ENCODE peak calls at places on chromosome 10, in four cellular contexts. O, T, J and S are unnamed samples.

GRCh38 chr10:79093658-79094411 is 25.1 kb downstream of the ZMIZ1 start:
- DNase-seq in O (peak), T (no peak), J (no peak), S (no peak)

GRCh38 chr10:32929634-32930033 is 28.4 kb downstream of the ITGB1 start:
- DNase-seq in O (no peak), T (no peak), J (no peak), S (no peak)

GRCh38 chr10:12484945-12485805 is 135.8 kb downstream of the CAMK1D start:
- DNase-seq in O (peak), T (no peak), J (no peak), S (no peak)

GRCh38 chr10:31033166-31033565 is 1.5 kb upstream of the ZNF438 start:
- DNase-seq in O (no peak), T (no peak), J (no peak), S (no peak)

GRCh38 chr10:128839134-128839533 is 627.9 kb upstream of the MGMT start:
- DNase-seq in O (no peak), T (no peak), J (no peak), S (no peak)

GRCh38 chr10:83225781-83226180 is 913.5 kb upstream of the GHITM start:
- DNase-seq in O (no peak), T (no peak), J (no peak), S (no peak)

GRCh38 chr10:125162181-125162906 is 2.0 kb upstream of the CTBP2 start:
- DNase-seq in O (no peak), T (no peak), J (no peak), S (no peak)

GRCh38 chr10:76080406-76080805 is 649.0 kb downstream of the LRMDA start:
- DNase-seq in O (no peak), T (peak), J (no peak), S (peak)

GRCh38 chr10:30447125-30447799 is 13.3 kb downstream of the MAP3K8 start:
- DNase-seq in O (no peak), T (peak), J (no peak), S (peak)

GRCh38 chr10:86596266-86596665 is 58.1 kb upstream of the OPN4 start:
- DNase-seq in O (no peak), T (no peak), J (no peak), S (peak)

GRCh38 chr10:112585052-112585451 is 138.0 kb downstream of the VTI1A start:
- DNase-seq in O (no peak), T (no peak), J (peak), S (peak)

GRCh38 chr10:130400890-130401289 is 264.7 kb downstream of the GLRX3 start:
- DNase-seq in O (no peak), T (no peak), J (no peak), S (no peak)

GRCh38 chr10:5944389-5945202 is 32.7 kb downstream of the IL15RA start:
- DNase-seq in O (peak), T (peak), J (peak), S (peak)

GRCh38 chr10:26467639-26468038 is 29.5 kb downstream of the APBB1IP start:
- DNase-seq in O (no peak), T (no peak), J (no peak), S (no peak)

GRCh38 chr10:12835709-12836108 is 165.8 kb downstream of the CCDC3 start:
- DNase-seq in O (no peak), T (no peak), J (peak), S (no peak)

GRCh38 chr10:99912057-99912456 is 97.7 kb downstream of the DNMBP start:
- DNase-seq in O (no peak), T (no peak), J (no peak), S (no peak)
- H3K4me3 ChIP-seq in O (no peak), T (no peak), J (no peak), S (no peak)

GRCh38 chr10:123583639-123584418 is 82.3 kb upstream of the GPR26 start:
- DNase-seq in O (peak), T (peak), J (peak), S (peak)

GRCh38 chr10:123587110-123587509 is 79.0 kb upstream of the GPR26 start:
- DNase-seq in O (no peak), T (no peak), J (no peak), S (no peak)

GRCh38 chr10:123588386-123588914 is 77.7 kb upstream of the GPR26 start:
- DNase-seq in O (no peak), T (no peak), J (no peak), S (no peak)

GRCh38 chr10:123584419-123584775 is 81.8 kb upstream of the GPR26 start:
- DNase-seq in O (no peak), T (no peak), J (no peak), S (no peak)

DNA sequence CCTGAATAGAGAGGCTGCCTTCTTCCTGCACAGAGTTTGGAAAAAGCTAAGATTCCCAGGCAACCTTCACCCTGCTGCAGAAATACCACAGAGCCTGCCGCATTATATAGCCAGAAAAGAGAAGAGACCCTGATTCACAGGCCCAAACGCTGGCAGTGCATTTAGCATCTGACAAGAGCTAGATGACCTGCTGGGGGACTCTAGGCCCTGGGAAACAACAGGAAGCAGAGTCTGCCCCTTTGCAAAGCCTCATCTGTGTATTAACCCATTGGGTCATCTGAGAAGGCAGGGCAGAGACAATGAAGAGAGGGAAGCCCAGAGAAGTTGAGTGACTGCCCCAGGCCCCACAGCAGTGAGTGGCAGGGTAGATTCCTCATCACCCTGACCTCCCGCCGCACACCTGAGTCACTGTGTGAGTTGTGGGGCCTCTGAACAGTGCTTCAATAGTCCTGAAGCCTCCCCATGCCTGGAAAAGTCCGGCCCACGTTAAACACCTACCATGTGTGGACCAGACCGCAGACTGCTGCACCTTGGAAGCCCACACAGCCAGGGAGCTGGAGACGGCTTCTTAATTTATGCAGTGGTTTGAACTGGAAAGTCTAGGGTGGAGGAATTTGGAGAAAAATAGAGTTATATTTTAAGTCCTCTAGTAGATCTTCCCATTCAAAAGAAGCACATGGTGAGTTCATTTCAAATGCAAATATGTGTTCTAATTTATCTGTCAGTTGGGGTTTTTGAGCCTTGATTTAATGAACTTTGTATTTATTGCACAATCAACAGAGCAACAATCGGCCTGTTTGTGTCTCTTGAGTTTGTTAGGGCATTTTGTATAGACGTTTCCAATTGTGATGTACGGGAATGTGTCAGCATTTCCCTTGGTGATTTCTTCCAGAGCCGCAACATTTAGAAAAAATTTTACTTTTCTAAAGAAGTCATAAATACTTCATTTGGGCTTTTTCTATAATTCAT is 80.4 kb upstream of the GPR26 start:
- DNase-seq in O (no peak), T (no peak), J (no peak), S (no peak)
- TF ChIP-seq CTCF in O (no peak), T (no peak), J (no peak), S (no peak)

DNA sequence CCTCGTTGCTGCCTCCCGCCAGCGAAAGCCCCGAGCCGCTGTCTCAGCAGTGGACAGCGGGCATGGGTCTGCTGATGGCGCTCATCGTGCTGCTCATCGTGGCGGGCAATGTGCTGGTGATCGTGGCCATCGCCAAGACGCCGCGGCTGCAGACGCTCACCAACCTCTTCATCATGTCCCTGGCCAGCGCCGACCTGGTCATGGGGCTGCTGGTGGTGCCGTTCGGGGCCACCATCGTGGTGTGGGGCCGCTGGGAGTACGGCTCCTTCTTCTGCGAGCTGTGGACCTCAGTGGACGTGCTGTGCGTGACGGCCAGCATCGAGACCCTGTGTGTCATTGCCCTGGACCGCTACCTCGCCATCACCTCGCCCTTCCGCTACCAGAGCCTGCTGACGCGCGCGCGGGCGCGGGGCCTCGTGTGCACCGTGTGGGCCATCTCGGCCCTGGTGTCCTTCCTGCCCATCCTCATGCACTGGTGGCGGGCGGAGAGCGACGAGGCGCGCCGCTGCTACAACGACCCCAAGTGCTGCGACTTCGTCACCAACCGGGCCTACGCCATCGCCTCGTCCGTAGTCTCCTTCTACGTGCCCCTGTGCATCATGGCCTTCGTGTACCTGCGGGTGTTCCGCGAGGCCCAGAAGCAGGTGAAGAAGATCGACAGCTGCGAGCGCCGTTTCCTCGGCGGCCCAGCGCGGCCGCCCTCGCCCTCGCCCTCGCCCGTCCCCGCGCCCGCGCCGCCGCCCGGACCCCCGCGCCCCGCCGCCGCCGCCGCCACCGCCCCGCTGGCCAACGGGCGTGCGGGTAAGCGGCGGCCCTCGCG is 795 bp downstream of the ADRB1 start:
- DNase-seq in O (no peak), T (no peak), J (no peak), S (no peak)
- H3K4me3 ChIP-seq in O (peak), T (no peak), J (peak), S (no peak)

GRCh38 chr10:121155742-121156141 is 304.6 kb downstream of the WDR11 start:
- DNase-seq in O (no peak), T (no peak), J (no peak), S (no peak)
- TF ChIP-seq CTCF in O (no peak), T (no peak), J (no peak), S (no peak)